ENCODE peak calls at places on chromosome 14, in ten cellular contexts. Y is SK-N-SH treated with all-trans-retinoic acid at 6 μM for 48 hours; U is right cardiac atrium; N is PC-3; E is activated T-helper 17 cell treated with anti-CD3 and anti-CD28 coated beads, Interleukin-2, amount 50 U/mL, for 72 hours; F is left cardiac atrium; I is activated CD4-positive, alpha-beta T cell treated with anti-CD3 and anti-CD28 coated beads for 36 hours; Z is heart left ventricle; A is RWPE2; P is foreskin keratinocyte. X is an unnamed sample.

GRCh38 chr14:55904086-55904485 is 214.1 kb upstream of the PELI2 start:
- ATAC-seq in P (no peak), A (no peak), Z (no peak), F (peak), N (peak), I (no peak), U (no peak), E (no peak), Y (no peak), X (no peak)

GRCh38 chr14:97603201-97603600 is 806.0 kb downstream of the VRK1 start:
- ATAC-seq in U (no peak), F (no peak), I (peak), E (peak), Y (no peak), P (no peak), N (no peak), Z (no peak), A (no peak), X (no peak)

GRCh38 chr14:100440207-100440631 is 117.1 kb downstream of the SLC25A47 start:
- ATAC-seq in N (peak), I (no peak), P (peak), E (no peak), A (peak), F (peak), Z (peak), Y (peak), U (peak), X (peak)

GRCh38 chr14:64755661-64756265 is 51.5 kb downstream of the PLEKHG3 start:
- ATAC-seq in A (peak), P (peak), Z (no peak), E (peak), F (no peak), N (peak), I (peak), U (no peak), Y (no peak), X (no peak)

GRCh38 chr14:99234982-99235491 is 37.0 kb downstream of the BCL11B start:
- ATAC-seq in Y (no peak), N (no peak), Z (no peak), U (no peak), A (no peak), F (no peak), I (peak), P (peak), E (peak), X (no peak)

GRCh38 chr14:93002851-93003298 is 79.9 kb downstream of the CHGA start:
- ATAC-seq in P (no peak), Z (no peak), I (no peak), Y (no peak), U (no peak), F (no peak), E (no peak), N (no peak), A (no peak), X (no peak)

GRCh38 chr14:85688024-85688423 is 158.1 kb downstream of the FLRT2 start:
- ATAC-seq in N (no peak), F (peak), P (no peak), Y (no peak), E (no peak), A (peak), U (peak), I (no peak), Z (peak), X (peak)

GRCh38 chr14:67962215-67962644 is 142.7 kb downstream of the RAD51B start:
- ATAC-seq in U (peak), F (peak), A (no peak), N (no peak), Y (no peak), Z (peak), P (no peak), E (no peak), I (no peak), X (no peak)

GRCh38 chr14:60753264-60754126 is 18.9 kb downstream of the MNAT1 start:
- ATAC-seq in A (no peak), I (peak), N (no peak), Z (no peak), F (peak), U (no peak), Y (no peak), E (peak), P (no peak), X (no peak)

GRCh38 chr14:97393244-97393643 is 596.1 kb downstream of the VRK1 start:
- ATAC-seq in I (no peak), A (no peak), Z (no peak), E (no peak), F (no peak), P (no peak), U (no peak), Y (no peak), N (no peak), X (no peak)